ENCODE peak calls at places on chromosomes 7 and 10, in five cellular contexts. P, Z, F, J and S are unnamed samples.

GRCh38 chr10:21493841-21494220 is 31.7 kb downstream of the SKIDA1 start:
- DNase-seq in P (no peak), Z (no peak), F (no peak), J (no peak), S (no peak)

GRCh38 chr10:32379314-32379949 is 32.5 kb upstream of the EPC1 start:
- DNase-seq in Z (peak), F (peak), P (no peak), J (peak), S (no peak)

GRCh38 chr10:119131512-119132240 is 27.8 kb downstream of the DENND10 start:
- DNase-seq in P (no peak), F (no peak), Z (no peak), J (peak), S (no peak)

GRCh38 chr10:127740596-127740995 is 3.6 kb downstream of the FOXI2 start:
- DNase-seq in P (no peak), J (no peak), F (no peak), Z (peak), S (no peak)

GRCh38 chr7:19982841-19983835 is 209.7 kb upstream of the TMEM196 start:
- DNase-seq in F (no peak), J (peak), P (no peak), Z (peak), S (no peak)

GRCh38 chr10:55242544-55242943 is 441.5 kb upstream of the PCDH15 start:
- DNase-seq in F (no peak), Z (no peak), J (no peak), P (no peak), S (no peak)

GRCh38 chr7:16776053-16776452 is 22.5 kb downstream of the TSPAN13 start:
- DNase-seq in Z (no peak), J (no peak), F (no peak), P (no peak), S (no peak)

GRCh38 chr7:43583424-43584199 is 704 bp downstream of the STK17A start:
- DNase-seq in Z (peak), F (no peak), P (peak), J (peak), S (peak)

GRCh38 chr10:125640609-125641008 is 42.4 kb downstream of the TEX36 start:
- DNase-seq in P (no peak), J (no peak), F (no peak), Z (no peak), S (no peak)

GRCh38 chr10:6473430-6473829 is 106.6 kb downstream of the PRKCQ start:
- DNase-seq in J (no peak), Z (peak), F (no peak), P (no peak), S (peak)

GRCh38 chr7:153061913-153062528 is 302.5 kb downstream of the ACTR3B start:
- DNase-seq in Z (no peak), J (no peak), P (no peak), F (no peak), S (no peak)

GRCh38 chr10:103637855-103638561 is 144.5 kb downstream of the NEURL1 start:
- DNase-seq in P (no peak), Z (no peak), F (no peak), J (peak), S (no peak)

GRCh38 chr10:49074836-49075235 is 40.5 kb downstream of the VSTM4 start:
- DNase-seq in P (no peak), J (no peak), Z (no peak), F (no peak), S (no peak)

GRCh38 chr10:89382757-89383156 is 4.9 kb downstream of the IFIT1B start:
- DNase-seq in P (no peak), Z (peak), F (no peak), J (peak), S (no peak)

GRCh38 chr10:96017227-96017687 is 26.1 kb upstream of the CCNJ start:
- DNase-seq in J (peak), P (no peak), F (peak), Z (peak), S (no peak)

GRCh38 chr7:151924508-151924907 is 31.7 kb upstream of the GALNTL5 start:
- DNase-seq in F (no peak), Z (no peak), J (no peak), P (no peak), S (no peak)

GRCh38 chr10:11713963-11714362 is 28.2 kb upstream of the ECHDC3 start:
- DNase-seq in F (no peak), Z (no peak), P (no peak), J (no peak), S (no peak)

GRCh38 chr10:47024399-47025252 is 113.4 kb downstream of the PTPN20 start:
- DNase-seq in P (no peak), F (peak), J (peak), Z (peak), S (no peak)

DNA sequence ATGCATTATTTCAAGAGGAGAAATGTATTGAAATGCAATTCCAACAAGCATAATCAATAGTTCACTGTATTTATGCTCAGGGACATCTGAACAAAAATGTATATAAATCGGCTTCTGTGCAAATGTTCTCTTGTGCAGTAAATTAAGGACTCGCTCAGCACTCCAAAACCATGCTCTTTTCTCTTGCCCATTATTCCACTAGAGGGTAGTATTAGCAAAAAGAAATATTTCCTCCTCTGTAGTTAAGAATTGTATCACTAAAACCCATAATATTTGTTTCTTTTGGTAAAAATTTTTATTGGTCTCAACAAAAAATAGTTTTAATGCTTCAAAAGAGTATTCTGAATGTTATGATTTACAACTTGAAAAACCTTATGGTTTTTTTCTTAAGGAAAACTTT is 803.1 kb downstream of the PCDH15 start:
- DNase-seq in F (peak), P (no peak), J (no peak), Z (peak), S (no peak)
- TF ChIP-seq CTCF in F (peak), P (peak), J (no peak), Z (no peak), S (no peak)

DNA sequence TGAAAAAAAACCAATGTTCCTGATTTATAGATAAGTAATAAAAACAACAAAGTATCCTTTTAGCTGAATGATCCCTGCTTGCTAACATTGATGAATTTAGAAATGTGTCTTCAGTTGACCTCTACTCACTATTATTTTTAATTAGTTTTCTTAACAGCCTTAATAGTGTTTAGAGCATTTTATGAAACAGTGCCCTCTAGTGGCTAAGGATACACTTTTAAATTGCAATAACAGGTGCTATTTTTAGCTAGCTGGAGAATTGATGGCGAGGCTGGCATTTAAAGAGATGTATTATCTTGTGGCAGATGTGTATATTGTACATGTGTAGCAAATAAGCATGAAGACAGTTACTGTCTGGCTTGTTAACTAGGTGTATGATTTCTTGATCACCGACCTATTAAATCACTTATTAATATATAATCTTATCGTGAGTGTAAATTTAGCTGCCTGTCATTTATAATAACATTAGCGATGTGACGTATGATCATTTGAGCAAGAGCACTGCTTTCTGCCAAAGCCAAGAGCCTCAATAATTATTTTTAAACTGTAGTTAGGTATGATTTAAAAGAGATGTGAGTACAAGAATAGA is 451.9 kb downstream of the DPP6 start:
- DNase-seq in P (no peak), Z (peak), F (peak), J (peak), S (no peak)
- TF ChIP-seq CTCF in P (peak), Z (peak), F (peak), J (peak), S (no peak)

GRCh38 chr7:104642551-104642950 is 314.1 kb downstream of the LHFPL3 start:
- DNase-seq in Z (no peak), P (no peak), J (no peak), F (no peak), S (no peak)

GRCh38 chr7:104643587-104644217 is 315.3 kb downstream of the LHFPL3 start:
- DNase-seq in J (no peak), P (no peak), F (peak), Z (peak), S (no peak)
- TF ChIP-seq CTCF in J (peak), P (peak), F (peak), Z (peak), S (no peak)

GRCh38 chr7:121120921-121121320 is 132.4 kb downstream of the CPED1 start:
- DNase-seq in P (no peak), J (no peak), Z (no peak), F (no peak), S (no peak)
- TF ChIP-seq CTCF in P (no peak), J (no peak), Z (no peak), F (no peak), S (no peak)